ENCODE peak calls at places on chromosome 7, in ten cellular contexts. D is caudate nucleus; U is naive thymus-derived CD4-positive, alpha-beta T cell; E is substantia nigra; Y is keratinocyte; T is transverse colon; B is heart right ventricle; Q is PC-3; G is Panc1; C is cardiac muscle cell. W is an unnamed sample.

GRCh38 chr7:158885624-158886023 is 29.3 kb downstream of the DYNC2I1 start:
- DNase-seq in D (no peak), U (no peak), E (no peak), Y (no peak), T (no peak), B (no peak), Q (peak; percentile 28), G (no peak), C (no peak), W (no peak)

GRCh38 chr7:74254858-74255379 is 720 bp upstream of the RFC2 start:
- DNase-seq in D (no peak), U (no peak), E (no peak), Y (no peak), T (peak; percentile 29), B (no peak), Q (no peak), G (no peak), C (no peak), W (no peak)

GRCh38 chr7:99827040-99827778 is 604 bp upstream of the CYP3A43 start:
- DNase-seq in D (no peak), U (no peak), E (no peak), Y (no peak), T (no peak), B (no peak), Q (peak; percentile 19), G (no peak), C (no peak), W (no peak)

GRCh38 chr7:121137580-121137979 is 149.1 kb downstream of the CPED1 start:
- DNase-seq in D (no peak), U (no peak), E (no peak), Y (no peak), T (no peak), B (no peak), Q (no peak), G (no peak), C (no peak), W (no peak)

GRCh38 chr7:36600869-36601530 is 123.3 kb downstream of the AOAH start:
- DNase-seq in D (no peak), U (no peak), E (no peak), Y (peak; percentile 23), T (no peak), B (no peak), Q (peak; percentile 77), G (no peak), C (no peak), W (no peak)

GRCh38 chr7:35549781-35550180 is 145.2 kb downstream of the HERPUD2 start:
- DNase-seq in D (no peak), U (no peak), E (no peak), Y (no peak), T (no peak), B (no peak), Q (no peak), G (no peak), C (no peak), W (no peak)

GRCh38 chr7:103690576-103690975 is 244.6 kb upstream of the SLC26A5 start:
- DNase-seq in D (no peak), U (no peak), E (no peak), Y (no peak), T (no peak), B (no peak), Q (no peak), G (no peak), C (no peak), W (no peak)

GRCh38 chr7:64998865-64999164 is 7.7 kb downstream of the ERV3-1 start:
- DNase-seq in D (no peak), U (no peak), E (no peak), Y (no peak), T (no peak), B (no peak), Q (no peak), G (no peak), C (no peak), W (no peak)

GRCh38 chr7:26197153-26198115 is 3.1 kb downstream of the HNRNPA2B1 start:
- DNase-seq in D (no peak), U (no peak), E (no peak), Y (no peak), T (no peak), B (no peak), Q (no peak), G (no peak), C (no peak), W (no peak)

GRCh38 chr7:121798076-121798475 is 74.9 kb upstream of the PTPRZ1 start:
- DNase-seq in D (no peak), U (no peak), E (no peak), Y (no peak), T (no peak), B (no peak), Q (no peak), G (no peak), C (no peak), W (no peak)

GRCh38 chr7:5564894-5565293 is 141.3 kb upstream of the TNRC18 start:
- DNase-seq in D (no peak), U (no peak), E (no peak), Y (no peak), T (no peak), B (no peak), Q (no peak), G (no peak), C (no peak), W (no peak)
- H3K27ac ChIP-seq in D (no peak overlapping the region), U (no peak overlapping the region), E (peak overlapping the region; percentile 12), Y (no peak overlapping the region), T (no peak overlapping the region), B (no peak overlapping the region), Q (no peak overlapping the region), G (peak overlapping the region; percentile 44), C (no peak overlapping the region), W (no peak overlapping the region)

DNA sequence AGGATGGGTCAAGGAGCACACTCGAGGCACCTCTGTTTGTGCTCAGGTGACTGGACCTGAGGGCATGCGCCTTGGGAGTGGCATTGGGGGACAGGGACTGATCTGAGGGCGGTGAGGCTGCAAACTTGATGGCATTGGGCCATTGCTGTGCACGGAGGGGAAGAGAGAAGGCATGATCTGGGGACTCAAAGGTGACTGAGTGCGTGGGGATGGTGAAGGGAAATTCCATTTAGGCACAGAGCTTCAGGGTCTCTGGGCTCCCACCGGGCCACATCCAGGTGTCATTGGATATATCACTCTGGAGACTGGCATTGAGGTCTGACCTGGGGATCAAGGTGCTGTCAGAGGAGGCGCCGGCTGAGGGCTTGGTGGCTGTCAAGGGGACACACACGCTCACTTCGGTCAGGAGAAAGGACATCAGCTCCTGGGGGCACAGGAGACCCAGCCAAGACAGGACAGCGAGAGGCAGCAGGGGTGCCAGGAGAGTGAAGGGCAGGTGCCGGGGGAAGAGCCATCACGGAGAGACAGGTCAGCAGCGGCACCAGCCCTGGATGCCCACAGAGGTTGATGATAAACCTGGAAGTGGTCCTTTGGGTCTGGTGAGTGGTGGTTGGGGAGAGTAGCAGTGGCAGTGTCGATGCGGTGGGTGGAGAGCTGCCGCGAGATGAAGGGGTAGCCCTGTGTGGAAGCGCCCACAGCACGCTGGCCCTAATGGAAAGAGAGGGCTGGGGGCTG is 5.5 kb downstream of the ADCK2 start:
- DNase-seq in D (no peak), U (no peak), E (no peak), Y (no peak), T (no peak), B (no peak), Q (no peak), G (no peak), C (no peak), W (no peak)
- H3K27ac ChIP-seq in D (no peak overlapping the region), U (no peak overlapping the region), E (no peak overlapping the region), Y (no peak overlapping the region), T (no peak overlapping the region), B (no peak overlapping the region), Q (no peak overlapping the region), G (no peak overlapping the region), C (no peak overlapping the region), W (no peak overlapping the region)

GRCh38 chr7:150688630-150689029 is 3.1 kb downstream of the GIMAP2 start:
- DNase-seq in D (no peak), U (no peak), E (no peak), Y (no peak), T (no peak), B (no peak), Q (no peak), G (no peak), C (no peak), W (no peak)

GRCh38 chr7:150685219-150686029 is at the start of gene GIMAP2:
- DNase-seq in D (no peak), U (no peak), E (no peak), Y (no peak), T (no peak), B (no peak), Q (peak; percentile 15), G (no peak), C (no peak), W (no peak)

GRCh38 chr7:150686030-150686626 is 622 bp downstream of the GIMAP2 start:
- DNase-seq in D (no peak), U (no peak), E (no peak), Y (no peak), T (no peak), B (no peak), Q (no peak), G (no peak), C (no peak), W (no peak)
- H3K27ac ChIP-seq in D (peak overlapping the region; percentile 80), U (peak overlapping the region; percentile 78), E (peak overlapping the region; percentile 39), Y (peak overlapping the region; percentile 13), T (peak overlapping the region; percentile 73), B (peak overlapping the region; percentile 73), Q (no peak overlapping the region), G (peak overlapping the region; percentile 71), C (no peak overlapping the region), W (no peak overlapping the region)

GRCh38 chr7:71198391-71198790 is 66.4 kb downstream of the GALNT17 start:
- DNase-seq in D (no peak), U (no peak), E (no peak), Y (no peak), T (no peak), B (no peak), Q (no peak), G (no peak), C (no peak), W (no peak)
- H3K27ac ChIP-seq in D (no peak overlapping the region), U (no peak overlapping the region), E (no peak overlapping the region), Y (no peak overlapping the region), T (no peak overlapping the region), B (no peak overlapping the region), Q (no peak overlapping the region), G (no peak overlapping the region), C (no peak overlapping the region), W (no peak overlapping the region)

GRCh38 chr7:76269895-76270294 is 32.6 kb upstream of the HSPB1 start:
- DNase-seq in D (no peak), U (no peak), E (no peak), Y (no peak), T (no peak), B (no peak), Q (no peak), G (no peak), C (no peak), W (no peak)
- H3K27ac ChIP-seq in D (no peak overlapping the region), U (no peak overlapping the region), E (no peak overlapping the region), Y (no peak overlapping the region), T (no peak overlapping the region), B (no peak overlapping the region), Q (no peak overlapping the region), G (no peak overlapping the region), C (no peak overlapping the region), W (no peak overlapping the region)

GRCh38 chr7:132464740-132465139 is 111.5 kb downstream of the PLXNA4 start:
- DNase-seq in D (no peak), U (no peak), E (no peak), Y (no peak), T (no peak), B (peak; percentile 38), Q (peak; percentile 88), G (no peak), C (no peak), W (no peak)
- H3K27ac ChIP-seq in D (no peak overlapping the region), U (no peak overlapping the region), E (no peak overlapping the region), Y (no peak overlapping the region), T (no peak overlapping the region), B (peak overlapping the region; percentile 48), Q (no peak overlapping the region), G (no peak overlapping the region), C (no peak overlapping the region), W (no peak overlapping the region)